ENCODE peak calls at places on chromosome 17, in six cellular contexts. One of them, this sample, is unnamed.

GRCh38 chr17:2803971-2804370 is 7.7 kb downstream of the RAP1GAP2 start:
- DNase-seq in A549: no peak
- DNase-seq in left ventricle myocardium inferior: no peak
- DNase-seq in NCI-H187: no peak
- DNase-seq in activated B cell treated with CpG ODN at 0.5 μM for 24 hours: no peak
- DNase-seq in activated CD4-positive, alpha-beta T cell treated with anti-CD3 and anti-CD28 coated beads, Interleukin-2, amount 50 U/mL, for 48 hours: no peak
- DNase-seq in this sample: no peak

GRCh38 chr17:72432143-72432604 is 311.4 kb downstream of the SOX9 start:
- DNase-seq in A549: no peak
- DNase-seq in left ventricle myocardium inferior: no peak
- DNase-seq in NCI-H187: no peak
- DNase-seq in activated B cell treated with CpG ODN at 0.5 μM for 24 hours: no peak
- DNase-seq in activated CD4-positive, alpha-beta T cell treated with anti-CD3 and anti-CD28 coated beads, Interleukin-2, amount 50 U/mL, for 48 hours: no peak
- DNase-seq in this sample: no peak

GRCh38 chr17:81991684-81992513 is 14.5 kb downstream of the ASPSCR1 start:
- DNase-seq in A549: no peak
- DNase-seq in left ventricle myocardium inferior: peak; percentile 79
- DNase-seq in NCI-H187: peak; percentile 21
- DNase-seq in activated B cell treated with CpG ODN at 0.5 μM for 24 hours: no peak
- DNase-seq in activated CD4-positive, alpha-beta T cell treated with anti-CD3 and anti-CD28 coated beads, Interleukin-2, amount 50 U/mL, for 48 hours: no peak
- DNase-seq in this sample: peak; percentile 58

GRCh38 chr17:60720763-60721531 is 43.3 kb downstream of the BCAS3 start:
- DNase-seq in A549: peak; percentile 63
- DNase-seq in left ventricle myocardium inferior: no peak
- DNase-seq in NCI-H187: no peak
- DNase-seq in activated B cell treated with CpG ODN at 0.5 μM for 24 hours: no peak
- DNase-seq in activated CD4-positive, alpha-beta T cell treated with anti-CD3 and anti-CD28 coated beads, Interleukin-2, amount 50 U/mL, for 48 hours: peak; percentile 2
- DNase-seq in this sample: peak; percentile 46

GRCh38 chr17:15457723-15458094 is 9.7 kb downstream of the CDRT4 start:
- DNase-seq in A549: no peak
- DNase-seq in left ventricle myocardium inferior: peak; percentile 35
- DNase-seq in NCI-H187: no peak
- DNase-seq in activated B cell treated with CpG ODN at 0.5 μM for 24 hours: no peak
- DNase-seq in activated CD4-positive, alpha-beta T cell treated with anti-CD3 and anti-CD28 coated beads, Interleukin-2, amount 50 U/mL, for 48 hours: no peak
- DNase-seq in this sample: no peak

GRCh38 chr17:15957206-15957605 is 12.3 kb downstream of the ADORA2B start:
- DNase-seq in A549: no peak
- DNase-seq in left ventricle myocardium inferior: no peak
- DNase-seq in NCI-H187: no peak
- DNase-seq in activated B cell treated with CpG ODN at 0.5 μM for 24 hours: no peak
- DNase-seq in activated CD4-positive, alpha-beta T cell treated with anti-CD3 and anti-CD28 coated beads, Interleukin-2, amount 50 U/mL, for 48 hours: peak; percentile 38
- DNase-seq in this sample: no peak

GRCh38 chr17:59397316-59398073 is 66.0 kb downstream of the YPEL2 start:
- DNase-seq in A549: no peak
- DNase-seq in left ventricle myocardium inferior: no peak
- DNase-seq in NCI-H187: no peak
- DNase-seq in activated B cell treated with CpG ODN at 0.5 μM for 24 hours: no peak
- DNase-seq in activated CD4-positive, alpha-beta T cell treated with anti-CD3 and anti-CD28 coated beads, Interleukin-2, amount 50 U/mL, for 48 hours: no peak
- DNase-seq in this sample: no peak

GRCh38 chr17:49952912-49953497 is 16.0 kb upstream of the DLX4 start:
- DNase-seq in A549: no peak
- DNase-seq in left ventricle myocardium inferior: no peak
- DNase-seq in NCI-H187: no peak
- DNase-seq in activated B cell treated with CpG ODN at 0.5 μM for 24 hours: no peak
- DNase-seq in activated CD4-positive, alpha-beta T cell treated with anti-CD3 and anti-CD28 coated beads, Interleukin-2, amount 50 U/mL, for 48 hours: no peak
- DNase-seq in this sample: no peak

GRCh38 chr17:1486802-1487695 is 5.4 kb downstream of the MYO1C start:
- DNase-seq in A549: peak; percentile 81
- DNase-seq in left ventricle myocardium inferior: peak; percentile 78
- DNase-seq in NCI-H187: no peak
- DNase-seq in activated B cell treated with CpG ODN at 0.5 μM for 24 hours: peak; percentile 73
- DNase-seq in activated CD4-positive, alpha-beta T cell treated with anti-CD3 and anti-CD28 coated beads, Interleukin-2, amount 50 U/mL, for 48 hours: peak; percentile 82
- DNase-seq in this sample: peak; percentile 78

GRCh38 chr17:65054602-65055001 is 1.9 kb downstream of the GNA13 start:
- DNase-seq in A549: no peak
- DNase-seq in left ventricle myocardium inferior: no peak
- DNase-seq in NCI-H187: no peak
- DNase-seq in activated B cell treated with CpG ODN at 0.5 μM for 24 hours: no peak
- DNase-seq in activated CD4-positive, alpha-beta T cell treated with anti-CD3 and anti-CD28 coated beads, Interleukin-2, amount 50 U/mL, for 48 hours: no peak
- DNase-seq in this sample: no peak

GRCh38 chr17:34569591-34569990 is 9.8 kb upstream of the TMEM132E start:
- DNase-seq in A549: no peak
- DNase-seq in left ventricle myocardium inferior: no peak
- DNase-seq in NCI-H187: no peak
- DNase-seq in activated B cell treated with CpG ODN at 0.5 μM for 24 hours: no peak
- DNase-seq in activated CD4-positive, alpha-beta T cell treated with anti-CD3 and anti-CD28 coated beads, Interleukin-2, amount 50 U/mL, for 48 hours: no peak
- DNase-seq in this sample: no peak